ENCODE peak calls at places on chromosomes 4 and X, in four cellular contexts. J is H1, N is SK-N-SH, T is K562. H is an unnamed sample.

GRCh38 chrX:53288173-53288572 is 6.8 kb upstream of the IQSEC2 start:
- DNase-seq in J (no peak), N (peak; percentile 81), T (peak; percentile 68), H (no peak)

GRCh38 chr4:46425775-46426400 is 36.0 kb upstream of the GABRA2 start:
- DNase-seq in J (no peak), N (no peak), T (no peak), H (no peak)

GRCh38 chr4:103753868-103754653 is 34.3 kb upstream of the TACR3 start:
- DNase-seq in J (no peak), N (no peak), T (no peak), H (no peak)

GRCh38 chrX:103831803-103832544 is at the start of gene RAB9B:
- DNase-seq in J (no peak), N (peak; percentile 83), T (peak; percentile 25), H (no peak)

GRCh38 chr4:74624351-74625151 is 169.8 kb downstream of the BTC start:
- DNase-seq in J (no peak), N (no peak), T (no peak), H (peak; percentile 63)

GRCh38 chr4:30002345-30002744 is 717.8 kb upstream of the PCDH7 start:
- DNase-seq in J (no peak), N (no peak), T (no peak), H (no peak)

GRCh38 chr4:152778656-152779512 is 646 bp downstream of the TIGD4 start:
- DNase-seq in J (no peak), N (peak; percentile 43), T (no peak), H (no peak)

GRCh38 chrX:1323315-1323714 is 13.3 kb upstream of the IL3RA start:
- DNase-seq in J (peak; percentile 54), N (peak; percentile 38), T (peak; percentile 33), H (no peak)

GRCh38 chr4:4200624-4201023 is 26.1 kb downstream of the OTOP1 start:
- DNase-seq in J (no peak), N (no peak), T (no peak), H (no peak)

GRCh38 chr4:3387154-3387942 is 54.4 kb upstream of the HGFAC start:
- DNase-seq in J (no peak), N (no peak), T (no peak), H (no peak)

GRCh38 chr4:47705326-47705981 is 132.4 kb downstream of the CORIN start:
- DNase-seq in J (no peak), N (peak; percentile 46), T (peak; percentile 28), H (peak; percentile 16)
- H3K4me3 ChIP-seq in J (no peak overlapping the region), N (no peak overlapping the region), T (no peak overlapping the region), H (no peak overlapping the region)

DNA sequence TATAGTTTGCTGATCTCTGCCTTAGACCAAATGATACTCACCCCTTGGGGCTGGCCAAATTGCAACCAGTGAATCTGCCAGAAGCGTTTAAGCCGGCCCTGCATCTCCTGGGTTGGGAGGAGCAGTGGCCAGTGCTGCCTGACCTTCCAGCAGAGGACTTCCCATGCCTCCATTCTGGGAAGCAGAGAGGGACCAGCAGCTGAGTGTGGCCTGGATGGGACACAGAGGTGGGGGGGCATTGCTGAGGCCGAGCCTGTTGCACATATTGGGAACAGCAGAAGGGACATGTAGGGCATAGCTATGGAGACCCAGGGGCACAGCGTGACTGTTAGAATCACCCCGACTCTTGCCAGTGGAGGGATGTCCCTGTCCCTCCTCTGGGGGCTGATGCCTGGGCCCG is 93.3 kb downstream of the CPZ start:
- DNase-seq in J (no peak), N (no peak), T (no peak), H (no peak)
- H3K27me3 ChIP-seq in J (no peaks in the 10 kb centered on the region), N (no peaks in the 10 kb centered on the region), T (peaks cover 2% of the 10 kb centered on the region), H (no peaks in the 10 kb centered on the region)

DNA sequence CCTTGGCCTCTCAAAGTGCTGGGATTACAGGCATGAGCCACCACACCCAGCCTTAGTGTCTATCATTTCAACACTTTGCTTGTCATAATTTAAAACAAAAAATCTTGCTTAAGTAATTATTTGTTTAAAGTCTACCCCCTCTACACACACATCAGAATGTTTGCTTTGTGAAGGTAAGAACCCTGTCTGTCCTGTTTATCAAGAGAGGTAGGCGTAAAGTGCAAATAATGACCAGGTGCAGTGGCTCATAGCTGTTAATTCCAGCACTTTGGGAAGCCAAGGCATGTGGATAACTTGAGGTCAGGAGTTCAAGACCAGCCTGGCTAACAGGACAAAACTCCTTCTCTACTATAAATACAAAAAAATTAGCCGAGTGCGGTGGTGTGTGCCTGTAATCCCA is 326.7 kb upstream of the CLNK start:
- DNase-seq in J (no peak), N (no peak), T (no peak), H (no peak)
- TF ChIP-seq GABPA in J (no peak), N (no peak), T (no peak), H (no peak)

DNA sequence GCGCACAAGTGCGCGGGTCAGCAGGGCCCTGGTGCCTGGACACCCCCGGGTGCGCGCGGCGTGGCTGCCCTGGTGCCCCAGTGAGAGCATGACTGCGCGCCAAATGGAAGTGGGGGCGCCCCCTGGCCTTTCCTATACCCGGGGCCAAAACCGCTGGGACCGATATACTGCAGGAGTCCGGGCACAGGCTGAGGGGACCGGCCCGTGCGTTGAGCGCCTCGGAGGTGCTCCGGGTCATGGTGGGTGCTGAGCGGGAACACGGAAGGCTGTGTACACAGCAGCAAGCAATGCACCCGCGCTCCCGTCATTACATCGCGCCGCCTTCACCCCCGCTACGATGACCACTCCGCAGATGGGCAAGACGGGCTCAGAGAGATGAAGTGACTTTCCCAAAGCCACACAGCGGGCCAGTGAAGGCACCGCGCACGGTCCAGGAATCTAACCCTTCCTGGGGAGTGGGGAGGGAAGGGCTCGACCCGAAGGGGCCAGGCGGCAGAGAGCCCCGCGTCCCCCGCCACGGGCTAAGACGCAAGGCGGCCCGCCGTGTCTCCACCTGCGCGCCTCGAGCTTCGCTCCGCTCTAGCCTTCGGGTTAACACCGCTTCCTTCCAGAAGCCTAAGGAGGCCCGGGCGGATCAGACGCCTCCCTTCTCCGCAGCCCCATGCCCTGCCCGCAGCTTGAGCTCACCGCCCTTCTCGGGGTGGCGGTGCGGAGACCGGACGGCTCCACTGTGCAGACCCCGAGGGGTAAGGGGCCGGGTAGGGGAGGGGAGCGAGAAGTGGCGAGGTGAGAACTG is 11.3 kb downstream of the HMX1 start:
- DNase-seq in J (no peak), N (no peak), T (no peak), H (no peak)
- H3K4me3 ChIP-seq in J (peak overlapping the region; percentile 52), N (no peak overlapping the region), T (no peak overlapping the region), H (no peak overlapping the region)

H was measured in HL-60.